ENCODE peak calls at places on chromosome 15, in nine cellular contexts. Z, E, S, L, D, R, W, N and Y are unnamed samples.

GRCh38 chr15:73990250-73991005 is 1.7 kb downstream of the STOML1 start:
- DNase-seq in Z (no peak), E (no peak), S (no peak), L (no peak), D (no peak), R (no peak), W (no peak), N (no peak), Y (no peak)

GRCh38 chr15:80608688-80609087 is 86.4 kb upstream of the ABHD17C start:
- DNase-seq in Z (no peak), E (no peak), S (no peak), L (no peak), D (no peak), R (no peak), W (no peak), N (no peak), Y (no peak)

GRCh38 chr15:95760508-95760907 is 570.0 kb upstream of the NR2F2 start:
- DNase-seq in Z (peak), E (no peak), S (no peak), L (no peak), D (no peak), R (no peak), W (no peak), N (peak), Y (no peak)

GRCh38 chr15:96406701-96407100 is 76.2 kb downstream of the NR2F2 start:
- DNase-seq in Z (no peak), E (no peak), S (no peak), L (no peak), D (no peak), R (no peak), W (no peak), N (no peak), Y (no peak)

GRCh38 chr15:58248504-58248842 is 110.3 kb downstream of the AQP9 start:
- DNase-seq in Z (no peak), E (no peak), S (no peak), L (no peak), D (no peak), R (no peak), W (no peak), N (no peak), Y (no peak)

GRCh38 chr15:77173487-77173886 is 102.6 kb upstream of the TSPAN3 start:
- DNase-seq in Z (no peak), E (no peak), S (no peak), L (no peak), D (no peak), R (no peak), W (no peak), N (no peak), Y (no peak)

GRCh38 chr15:78775472-78775871 is 35.8 kb downstream of the ADAMTS7 start:
- DNase-seq in Z (no peak), E (no peak), S (no peak), L (no peak), D (no peak), R (no peak), W (no peak), N (no peak), Y (no peak)

GRCh38 chr15:38555686-38556334 is 8.8 kb downstream of the RASGRP1 start:
- DNase-seq in Z (no peak), E (no peak), S (peak), L (no peak), D (peak), R (no peak), W (no peak), N (no peak), Y (peak)

GRCh38 chr15:57320543-57321220 is 55.6 kb upstream of the CGNL1 start:
- DNase-seq in Z (no peak), E (no peak), S (peak), L (no peak), D (peak), R (no peak), W (no peak), N (no peak), Y (no peak)

GRCh38 chr15:88539441-88539840 is 7.0 kb downstream of the DET1 start:
- DNase-seq in Z (no peak), E (no peak), S (no peak), L (no peak), D (no peak), R (no peak), W (no peak), N (no peak), Y (no peak)

GRCh38 chr15:38895326-38896282 is 331.0 kb upstream of the RASGRP1 start:
- DNase-seq in Z (no peak), E (no peak), S (peak), L (no peak), D (peak), R (no peak), W (no peak), N (no peak), Y (no peak)

GRCh38 chr15:61051570-61052031 is 177.5 kb downstream of the RORA start:
- DNase-seq in Z (peak), E (peak), S (peak), L (peak), D (peak), R (no peak), W (peak), N (peak), Y (no peak)

GRCh38 chr15:84761534-84762190 is 13.3 kb downstream of the ZNF592 start:
- DNase-seq in Z (no peak), E (peak), S (no peak), L (no peak), D (peak), R (no peak), W (peak), N (no peak), Y (no peak)

GRCh38 chr15:100783296-100783695 is 96.3 kb upstream of the ALDH1A3 start:
- DNase-seq in Z (no peak), E (no peak), S (no peak), L (no peak), D (no peak), R (no peak), W (no peak), N (peak), Y (no peak)

GRCh38 chr15:31803388-31803884 is 226.9 kb upstream of the CHRNA7 start:
- DNase-seq in Z (no peak), E (no peak), S (peak), L (no peak), D (no peak), R (peak), W (no peak), N (no peak), Y (no peak)

GRCh38 chr15:61049934-61050333 is 179.2 kb downstream of the RORA start:
- DNase-seq in Z (no peak), E (no peak), S (no peak), L (no peak), D (peak), R (no peak), W (no peak), N (peak), Y (no peak)

GRCh38 chr15:40766906-40767837 is 2.6 kb upstream of the C15orf62 start:
- DNase-seq in Z (peak), E (peak), S (peak), L (no peak), D (peak), R (no peak), W (no peak), N (no peak), Y (no peak)

GRCh38 chr15:40766194-40766830 is 2.4 kb downstream of the GCHFR start:
- DNase-seq in Z (no peak), E (peak), S (peak), L (no peak), D (no peak), R (no peak), W (no peak), N (no peak), Y (no peak)

GRCh38 chr15:40763801-40764765 is at the start of gene GCHFR:
- DNase-seq in Z (peak), E (peak), S (peak), L (peak), D (peak), R (no peak), W (peak), N (peak), Y (no peak)

GRCh38 chr15:40762919-40763800 is 708 bp upstream of the GCHFR start:
- DNase-seq in Z (peak), E (peak), S (peak), L (no peak), D (peak), R (no peak), W (peak), N (peak), Y (no peak)

DNA sequence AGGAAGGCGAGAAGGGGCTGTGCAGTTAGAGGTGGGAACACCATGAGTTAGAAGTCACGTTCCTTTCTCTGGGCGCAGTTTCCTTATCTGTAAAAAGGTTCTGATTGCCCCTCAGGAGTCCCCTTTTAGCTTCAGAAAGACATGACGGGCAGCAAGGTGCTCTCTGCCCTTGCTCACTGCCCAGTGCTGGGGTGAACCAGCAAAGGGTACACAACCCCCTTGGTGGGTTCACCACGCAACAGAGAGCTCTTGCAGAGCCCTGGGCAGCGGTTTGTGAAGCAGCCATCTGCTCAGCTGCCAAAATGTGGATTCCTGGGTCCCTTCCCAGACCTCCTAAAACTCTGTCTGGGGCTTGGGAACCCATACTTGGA is 883 bp downstream of the GCHFR start:
- DNase-seq in Z (no peak), E (no peak), S (peak), L (no peak), D (no peak), R (no peak), W (peak), N (no peak), Y (no peak)
- H3K27ac ChIP-seq in Z (peak), E (no peak), S (peak), L (no peak), D (no peak), R (no peak), W (peak), N (peak), Y (no peak)

GRCh38 chr15:69591905-69592508 is 139.4 kb downstream of the RPLP1 start:
- DNase-seq in Z (no peak), E (no peak), S (no peak), L (peak), D (no peak), R (no peak), W (no peak), N (no peak), Y (no peak)

GRCh38 chr15:69593488-69593887 is 140.9 kb downstream of the RPLP1 start:
- DNase-seq in Z (no peak), E (no peak), S (no peak), L (no peak), D (no peak), R (no peak), W (no peak), N (no peak), Y (no peak)

GRCh38 chr15:69595009-69595825 is 142.6 kb downstream of the RPLP1 start:
- DNase-seq in Z (peak), E (no peak), S (no peak), L (no peak), D (peak), R (no peak), W (no peak), N (no peak), Y (no peak)

GRCh38 chr15:69592954-69593353 is 140.3 kb downstream of the RPLP1 start:
- DNase-seq in Z (no peak), E (no peak), S (no peak), L (no peak), D (no peak), R (no peak), W (peak), N (no peak), Y (no peak)

GRCh38 chr15:69593981-69594966 is 141.7 kb downstream of the RPLP1 start:
- DNase-seq in Z (peak), E (no peak), S (peak), L (peak), D (peak), R (no peak), W (no peak), N (no peak), Y (no peak)
- H3K27ac ChIP-seq in Z (no peak), E (no peak), S (no peak), L (peak), D (no peak), R (no peak), W (no peak), N (no peak), Y (no peak)

GRCh38 chr15:70752142-70752754 is 11.1 kb downstream of the UACA start:
- DNase-seq in Z (no peak), E (no peak), S (no peak), L (no peak), D (no peak), R (no peak), W (no peak), N (no peak), Y (no peak)
- H3K27ac ChIP-seq in Z (no peak), E (no peak), S (no peak), L (no peak), D (no peak), R (no peak), W (no peak), N (no peak), Y (no peak)

DNA sequence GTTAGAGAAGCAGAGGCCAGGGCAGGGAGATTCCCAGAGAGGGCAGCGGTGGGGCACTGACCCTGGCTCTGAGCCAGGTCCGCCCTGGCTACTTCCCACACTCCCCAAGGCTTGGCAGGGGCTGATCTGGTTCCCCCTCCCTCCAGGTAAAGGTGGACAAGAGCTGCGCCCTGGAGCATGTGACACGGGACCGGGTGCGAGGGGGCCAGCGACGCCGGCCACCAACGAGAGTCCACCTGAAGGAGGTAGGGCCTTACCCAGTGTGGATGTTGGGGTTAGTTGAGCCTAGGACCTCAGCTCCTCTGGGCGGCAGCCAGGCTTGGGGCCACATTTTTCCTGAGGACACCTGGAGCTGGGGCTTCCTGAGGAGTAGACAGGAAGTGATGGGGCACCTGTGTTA is 19.6 kb downstream of the PLEKHO2 start:
- DNase-seq in Z (no peak), E (no peak), S (no peak), L (no peak), D (no peak), R (no peak), W (no peak), N (no peak), Y (no peak)
- H3K27ac ChIP-seq in Z (no peak), E (no peak), S (no peak), L (no peak), D (no peak), R (no peak), W (no peak), N (no peak), Y (no peak)

DNA sequence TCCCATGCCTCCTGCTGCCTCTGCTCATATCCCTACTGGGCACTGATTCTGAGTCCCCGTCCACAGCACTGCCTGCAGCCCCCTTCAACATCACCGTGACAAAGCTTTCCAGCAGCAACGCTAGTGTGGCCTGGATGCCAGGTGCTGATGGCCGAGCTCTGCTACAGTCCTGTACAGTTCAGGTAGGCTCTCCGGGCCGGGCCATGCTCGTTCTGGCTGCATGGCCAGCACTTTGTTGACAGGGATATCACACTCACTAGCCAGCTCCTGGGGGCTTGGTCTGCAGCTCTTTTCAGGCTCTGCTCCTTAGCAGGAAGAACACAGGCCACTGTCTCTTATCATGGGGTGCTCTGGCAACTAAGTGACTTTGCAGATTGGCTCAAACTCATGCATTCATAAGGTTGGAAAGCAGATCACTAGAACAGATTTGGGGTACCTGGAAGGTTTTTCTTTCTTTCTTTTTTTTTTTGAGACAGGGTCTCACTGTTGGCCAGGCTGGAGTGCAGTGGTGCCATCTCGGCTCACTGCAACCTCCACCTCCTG is 6.0 kb downstream of the TYRO3 start:
- DNase-seq in Z (no peak), E (no peak), S (no peak), L (no peak), D (no peak), R (no peak), W (no peak), N (no peak), Y (no peak)
- H3K27ac ChIP-seq in Z (no peak), E (no peak), S (no peak), L (no peak), D (no peak), R (no peak), W (no peak), N (peak), Y (peak)

GRCh38 chr15:63971427-63971805 is 74.9 kb downstream of the DAPK2 start:
- DNase-seq in Z (no peak), E (no peak), S (no peak), L (no peak), D (no peak), R (no peak), W (no peak), N (no peak), Y (no peak)

GRCh38 chr15:63973212-63974009 is 72.9 kb downstream of the DAPK2 start:
- DNase-seq in Z (no peak), E (no peak), S (peak), L (no peak), D (peak), R (no peak), W (no peak), N (no peak), Y (no peak)

GRCh38 chr15:63971904-63972303 is 74.4 kb downstream of the DAPK2 start:
- DNase-seq in Z (no peak), E (no peak), S (no peak), L (no peak), D (no peak), R (no peak), W (no peak), N (no peak), Y (no peak)

GRCh38 chr15:63972801-63973200 is 73.5 kb downstream of the DAPK2 start:
- DNase-seq in Z (no peak), E (no peak), S (peak), L (no peak), D (no peak), R (no peak), W (no peak), N (no peak), Y (no peak)

GRCh38 chr15:63974036-63974435 is 72.2 kb downstream of the DAPK2 start:
- DNase-seq in Z (no peak), E (no peak), S (peak), L (no peak), D (no peak), R (no peak), W (no peak), N (no peak), Y (no peak)
- H3K27ac ChIP-seq in Z (no peak), E (no peak), S (peak), L (no peak), D (no peak), R (no peak), W (peak), N (no peak), Y (no peak)

DNA sequence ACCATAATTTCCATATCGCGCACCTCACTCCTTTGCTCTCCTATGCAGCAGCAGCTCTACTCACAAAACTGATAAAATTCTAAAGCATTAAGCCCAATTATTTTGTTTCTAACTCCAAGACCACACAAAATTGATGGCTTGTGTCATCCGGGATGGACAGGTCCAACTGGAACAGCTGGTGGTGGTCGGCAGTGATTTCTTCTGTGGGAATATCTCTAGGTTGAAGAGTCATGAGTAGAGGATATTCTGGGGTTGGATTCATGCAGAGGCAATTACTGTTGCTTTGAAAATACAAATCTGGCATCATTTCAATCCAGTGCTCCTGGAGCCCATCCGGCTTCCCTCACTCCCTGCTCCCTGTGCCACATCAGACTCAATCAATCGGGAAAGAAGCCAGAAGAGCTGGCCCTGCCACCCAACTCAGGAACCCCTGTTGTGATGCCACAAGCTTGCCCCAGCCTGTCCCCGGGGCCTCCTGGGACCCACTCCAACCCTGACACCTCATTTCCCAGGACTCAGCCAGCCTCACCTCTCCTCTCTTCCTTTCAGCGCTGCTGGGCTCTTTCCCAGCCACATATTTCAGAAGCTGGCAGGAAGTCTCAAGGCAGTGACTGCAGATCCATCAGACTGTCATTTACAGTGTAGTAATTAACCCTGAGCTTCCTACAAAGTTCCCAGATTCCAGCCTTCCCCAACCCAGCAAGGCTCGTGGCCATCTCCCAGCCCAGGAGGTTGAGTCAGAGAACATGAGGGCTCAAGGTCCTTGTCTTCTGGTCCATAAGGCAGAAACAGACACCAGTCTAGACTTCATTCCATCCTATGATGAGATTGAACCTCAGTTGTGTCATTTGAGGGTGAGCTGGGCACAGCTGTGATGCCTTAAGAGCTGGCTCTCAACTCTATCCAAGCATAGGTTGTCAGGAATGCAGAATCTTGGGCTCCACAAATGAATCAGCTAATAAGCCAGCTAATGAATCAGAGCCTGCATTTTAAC is 114.1 kb downstream of the FAM174B start:
- DNase-seq in Z (no peak), E (no peak), S (peak), L (no peak), D (peak), R (no peak), W (no peak), N (no peak), Y (no peak)
- H3K27ac ChIP-seq in Z (no peak), E (no peak), S (peak), L (no peak), D (no peak), R (no peak), W (no peak), N (no peak), Y (no peak)

GRCh38 chr15:52292780-52293392 is 2.7 kb downstream of the MYO5C start:
- DNase-seq in Z (no peak), E (no peak), S (no peak), L (no peak), D (no peak), R (no peak), W (no peak), N (no peak), Y (no peak)

GRCh38 chr15:52290800-52291199 is 4.8 kb downstream of the MYO5C start:
- DNase-seq in Z (no peak), E (no peak), S (no peak), L (no peak), D (no peak), R (no peak), W (no peak), N (no peak), Y (no peak)

GRCh38 chr15:52289629-52290081 is 5.9 kb downstream of the MYO5C start:
- DNase-seq in Z (no peak), E (no peak), S (no peak), L (no peak), D (no peak), R (no peak), W (no peak), N (no peak), Y (no peak)

GRCh38 chr15:52290329-52290728 is 5.3 kb downstream of the MYO5C start:
- DNase-seq in Z (no peak), E (no peak), S (no peak), L (no peak), D (no peak), R (no peak), W (no peak), N (no peak), Y (no peak)

DNA sequence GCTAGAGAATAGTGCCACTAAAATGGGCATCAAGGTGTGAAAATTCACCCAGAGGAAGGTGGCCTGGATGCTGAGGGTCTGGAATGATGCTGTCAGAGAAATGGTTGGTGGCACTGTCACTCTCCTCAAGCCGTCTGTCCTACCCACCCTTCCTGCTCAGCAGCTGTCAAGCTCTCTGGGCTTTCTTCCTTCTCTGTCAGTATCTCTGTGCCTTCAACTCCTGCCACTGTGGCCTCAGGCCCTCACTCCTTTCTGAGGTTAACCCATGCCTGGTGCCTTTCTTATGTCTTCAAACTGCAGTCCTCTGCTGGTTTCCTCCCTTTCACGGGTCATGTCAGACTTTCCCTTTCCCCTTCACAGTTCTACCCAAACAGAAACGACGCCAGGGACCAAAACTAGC is 4.4 kb downstream of the MYO5C start:
- DNase-seq in Z (no peak), E (no peak), S (no peak), L (no peak), D (no peak), R (no peak), W (peak), N (no peak), Y (no peak)
- H3K27ac ChIP-seq in Z (no peak), E (no peak), S (no peak), L (peak), D (no peak), R (no peak), W (no peak), N (no peak), Y (peak)